ENCODE peak calls at places on chromosomes 5 and 9, in nine cellular contexts. K, Y, I, E, D, W, F, L and C are unnamed samples. For H3K4me1, the result is how much of the 10 kb centered on the place peaks cover.

GRCh38 chr5:42250-42649 is 49.7 kb upstream of the PLEKHG4B start:
- DNase-seq in F (no peak), K (no peak), W (no peak), I (no peak), E (no peak), D (no peak), L (peak), Y (no peak), C (no peak)

GRCh38 chr5:158414780-158415179 is 555.8 kb upstream of the CLINT1 start:
- DNase-seq in I (no peak), E (no peak), K (no peak), Y (no peak), W (no peak), L (no peak), F (no peak), D (no peak), C (no peak)

GRCh38 chr9:90970603-90971002 is 169.0 kb downstream of the SYK start:
- DNase-seq in Y (no peak), I (no peak), K (no peak), L (no peak), D (no peak), E (no peak), W (no peak), F (no peak), C (no peak)

GRCh38 chr9:98192503-98193335 is at the start of gene CORO2A:
- DNase-seq in K (peak), D (peak), Y (peak), E (peak), F (no peak), W (peak), I (no peak), L (peak), C (peak)

GRCh38 chr9:23783509-23783908 is 42.5 kb downstream of the ELAVL2 start:
- DNase-seq in L (no peak), K (no peak), Y (no peak), D (no peak), E (no peak), F (no peak), I (no peak), W (peak), C (no peak)

GRCh38 chr5:115460476-115460875 is 84.1 kb downstream of the FEM1C start:
- DNase-seq in W (no peak), I (no peak), F (peak), K (no peak), E (no peak), L (no peak), D (peak), Y (peak), C (no peak)

GRCh38 chr9:133509179-133510083 is 15.3 kb downstream of the MYMK start:
- DNase-seq in F (no peak), E (peak), K (no peak), W (peak), I (no peak), L (peak), D (peak), Y (no peak), C (peak)

GRCh38 chr5:10130881-10131280 is 118.8 kb downstream of the ATPSCKMT start:
- DNase-seq in F (no peak), W (no peak), I (no peak), Y (no peak), L (no peak), E (no peak), K (no peak), D (no peak), C (no peak)

GRCh38 chr9:121698627-121699270 is 47.3 kb downstream of the DAB2IP start:
- DNase-seq in F (no peak), E (no peak), K (no peak), I (no peak), L (peak), D (no peak), W (peak), Y (no peak), C (no peak)

GRCh38 chr9:27184556-27185351 is 75.7 kb downstream of the TEK start:
- DNase-seq in D (peak), L (no peak), W (no peak), Y (no peak), F (no peak), K (no peak), I (peak), E (no peak), C (peak)

GRCh38 chr5:52119768-52120167 is 667.9 kb upstream of the ITGA1 start:
- DNase-seq in I (no peak), W (no peak), D (no peak), L (peak), K (no peak), F (no peak), E (no peak), Y (no peak), C (no peak)

GRCh38 chr9:77750981-77751340 is 102.8 kb upstream of the GNA14 start:
- DNase-seq in Y (no peak), F (no peak), W (peak), K (no peak), I (no peak), E (no peak), D (no peak), L (no peak), C (no peak)

GRCh38 chr5:23064710-23065109 is 211.6 kb upstream of the CDH12 start:
- DNase-seq in K (no peak), Y (no peak), E (no peak), L (no peak), W (no peak), F (no peak), I (no peak), D (no peak), C (no peak)

GRCh38 chr5:129962506-129962905 is 58.2 kb downstream of the CHSY3 start:
- DNase-seq in I (no peak), W (no peak), D (no peak), F (no peak), Y (no peak), K (no peak), E (no peak), L (no peak), C (no peak)

GRCh38 chr9:118303216-118303615 is 599.0 kb downstream of the TLR4 start:
- DNase-seq in K (no peak), I (no peak), W (no peak), F (no peak), E (no peak), D (no peak), L (no peak), Y (no peak), C (no peak)

GRCh38 chr5:115627295-115627825 is 1.5 kb upstream of the TMED7 start:
- DNase-seq in I (no peak), F (no peak), D (no peak), K (no peak), L (no peak), Y (no peak), W (no peak), E (no peak), C (no peak)

GRCh38 chr9:130666393-130667116 is 2.2 kb downstream of the PRDM12 start:
- DNase-seq in E (no peak), F (no peak), D (no peak), L (peak), Y (no peak), W (peak), I (no peak), K (no peak), C (peak)

GRCh38 chr9:2159521-2160417 is 144.6 kb downstream of the SMARCA2 start:
- DNase-seq in L (peak), Y (no peak), I (no peak), K (no peak), W (no peak), D (no peak), E (no peak), F (no peak), C (no peak)

GRCh38 chr9:100098241-100098886 is 436 bp downstream of the ERP44 start:
- DNase-seq in W (peak), E (peak), D (peak), I (no peak), F (no peak), L (peak), Y (peak), K (peak), C (no peak)

GRCh38 chr5:167587768-167588167 is 703.7 kb upstream of the WWC1 start:
- DNase-seq in F (no peak), K (peak), I (no peak), Y (peak), W (peak), D (no peak), E (no peak), L (peak), C (no peak)

GRCh38 chr5:136892026-136892425 is 526.7 kb upstream of the TRPC7 start:
- DNase-seq in F (no peak), D (no peak), L (peak), W (no peak), I (no peak), E (no peak), Y (no peak), K (no peak), C (no peak)

GRCh38 chr9:96245399-96245798 is 56.6 kb downstream of the HSD17B3 start:
- DNase-seq in I (no peak), F (no peak), E (no peak), W (no peak), L (peak), K (no peak), D (no peak), Y (no peak), C (no peak)

GRCh38 chr9:135244751-135245221 is 157.3 kb downstream of the OLFM1 start:
- DNase-seq in D (peak), L (no peak), Y (no peak), F (no peak), W (no peak), I (no peak), E (no peak), K (no peak), C (no peak)

GRCh38 chr5:14178671-14179211 is 35.6 kb downstream of the TRIO start:
- DNase-seq in L (peak), D (no peak), E (no peak), I (no peak), Y (no peak), K (no peak), W (no peak), F (no peak), C (no peak)

GRCh38 chr9:131840220-131840619 is 100.3 kb upstream of the RAPGEF1 start:
- DNase-seq in F (no peak), Y (no peak), W (no peak), E (no peak), K (no peak), L (peak), I (no peak), D (no peak), C (no peak)

GRCh38 chr5:69295088-69295754 is 37.4 kb downstream of the CCDC125 start:
- DNase-seq in E (no peak), L (peak), W (peak), K (no peak), F (no peak), I (no peak), Y (no peak), D (no peak), C (no peak)

GRCh38 chr5:109907751-109908150 is 218.0 kb downstream of the MAN2A1 start:
- DNase-seq in L (no peak), K (no peak), D (no peak), W (no peak), I (no peak), E (no peak), Y (no peak), F (no peak), C (no peak)

GRCh38 chr5:6362846-6363245 is 15.5 kb downstream of the MED10 start:
- DNase-seq in L (no peak), F (no peak), W (no peak), D (peak), K (no peak), Y (no peak), I (no peak), E (no peak), C (no peak)

GRCh38 chr9:98964911-98965336 is 21.2 kb downstream of the COL15A1 start:
- DNase-seq in W (no peak), F (no peak), I (no peak), D (no peak), Y (no peak), L (no peak), K (no peak), E (no peak), C (no peak)

GRCh38 chr5:157592594-157592993 is 17.0 kb upstream of the ADAM19 start:
- DNase-seq in L (no peak), Y (no peak), W (no peak), F (no peak), D (no peak), K (no peak), E (no peak), I (no peak), C (no peak)

GRCh38 chr5:134905246-134905996 is 490 bp downstream of the PCBD2 start:
- DNase-seq in E (peak), I (no peak), D (peak), Y (peak), K (peak), L (peak), W (peak), F (peak), C (peak)

GRCh38 chr5:157596449-157596848 is 20.9 kb upstream of the ADAM19 start:
- DNase-seq in I (no peak), Y (no peak), K (no peak), L (no peak), F (no peak), D (no peak), E (peak), W (no peak), C (no peak)

GRCh38 chr5:157107508-157107907 is 1.3 kb downstream of the HAVCR2 start:
- DNase-seq in E (no peak), D (no peak), Y (no peak), K (no peak), I (no peak), F (no peak), L (no peak), W (no peak), C (no peak)

GRCh38 chr5:142680605-142681259 is 5.2 kb downstream of the FGF1 start:
- DNase-seq in K (peak), D (peak), F (peak), W (no peak), E (peak), I (no peak), L (no peak), Y (peak), C (no peak)

GRCh38 chr9:98787766-98788335 is 8.5 kb downstream of the ANKS6 start:
- DNase-seq in K (no peak), L (no peak), D (no peak), W (no peak), Y (no peak), F (no peak), E (no peak), I (peak), C (no peak)

GRCh38 chr5:150000990-150001659 is 586 bp downstream of the HMGXB3 start:
- DNase-seq in Y (no peak), D (peak), K (no peak), W (peak), L (peak), F (no peak), I (no peak), E (peak), C (peak)

GRCh38 chr5:14204011-14204670 is 61.0 kb downstream of the TRIO start:
- DNase-seq in D (no peak), I (no peak), Y (no peak), L (no peak), E (no peak), K (no peak), F (no peak), W (no peak), C (no peak)

GRCh38 chr5:58407042-58407709 is 52.7 kb downstream of the PLK2 start:
- DNase-seq in F (peak), L (peak), Y (no peak), K (no peak), D (no peak), W (no peak), I (no peak), E (no peak), C (no peak)

GRCh38 chr5:144487761-144488160 is 317.1 kb downstream of the KCTD16 start:
- DNase-seq in W (no peak), L (peak), K (no peak), F (no peak), E (no peak), D (no peak), Y (no peak), I (no peak), C (no peak)

GRCh38 chr5:5179079-5179478 is 38.9 kb downstream of the ADAMTS16 start:
- DNase-seq in Y (no peak), I (peak), D (no peak), E (no peak), K (no peak), L (peak), F (no peak), W (no peak), C (no peak)

GRCh38 chr5:179818746-179819295 is 1.9 kb upstream of the SQSTM1 start:
- DNase-seq in K (peak), I (peak), W (peak), D (peak), E (peak), F (peak), L (peak), Y (peak), C (peak)
- TF ChIP-seq POLR2AphosphoS5 in K (peak), I (peak), W (no peak), D (peak), E (peak), F (peak), L (peak), Y (peak), C (peak)

DNA sequence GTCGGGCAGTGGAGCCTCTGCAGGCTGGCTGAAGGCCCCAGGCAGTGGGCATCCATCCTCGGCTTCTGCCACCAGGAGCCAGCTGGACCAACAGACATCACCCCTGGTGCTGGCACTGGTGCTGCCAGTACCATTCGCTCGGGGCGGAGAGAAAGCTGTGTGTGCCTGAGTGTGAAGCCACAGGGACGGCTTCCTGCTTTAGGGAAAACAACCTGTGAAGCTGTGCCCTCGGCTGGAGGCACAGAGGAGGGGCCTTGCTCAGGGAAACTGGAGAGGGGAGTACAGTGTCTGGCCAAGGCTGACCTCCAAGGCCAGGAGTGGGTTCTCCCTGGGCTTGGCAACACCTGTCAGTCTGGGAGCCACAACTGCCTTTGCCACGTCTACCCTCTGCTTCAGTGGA is 38.3 kb downstream of the NEK6 start:
- DNase-seq in E (no peak), W (peak), D (no peak), Y (no peak), L (no peak), I (no peak), K (no peak), F (no peak), C (no peak)
- H3K4me1 ChIP-seq in E (under half), W (under half), D (half or more), Y (half or more), L (under half), I (half or more), K (half or more), F (half or more), C (half or more)

GRCh38 chr5:141003791-141004601 is 37.7 kb downstream of the PCDHAC2 start:
- DNase-seq in W (peak), I (no peak), Y (peak), L (peak), F (peak), K (no peak), E (no peak), D (peak), C (peak)

GRCh38 chr5:141001854-141002666 is 35.8 kb downstream of the PCDHAC2 start:
- DNase-seq in F (no peak), E (peak), Y (peak), I (no peak), K (no peak), L (peak), W (peak), D (peak), C (peak)

GRCh38 chr5:141002667-141002965 is 36.3 kb downstream of the PCDHAC2 start:
- DNase-seq in D (no peak), W (no peak), Y (no peak), F (no peak), K (no peak), I (no peak), L (no peak), E (no peak), C (no peak)

GRCh38 chr5:141001466-141001853 is 35.2 kb downstream of the PCDHAC2 start:
- DNase-seq in W (peak), K (no peak), L (peak), F (no peak), I (no peak), Y (peak), D (no peak), E (no peak), C (peak)

GRCh38 chr5:141003026-141003425 is 36.8 kb downstream of the PCDHAC2 start:
- DNase-seq in Y (no peak), D (no peak), K (no peak), F (no peak), I (no peak), L (no peak), W (no peak), E (no peak), C (no peak)
- H3K27ac ChIP-seq in Y (peak), D (no peak), K (no peak), F (peak), I (no peak), L (peak), W (peak), E (no peak), C (no peak)

GRCh38 chr9:136542246-136543041 is 3.4 kb downstream of the NOTCH1 start:
- DNase-seq in F (no peak), I (no peak), Y (no peak), W (no peak), E (no peak), D (no peak), L (no peak), K (no peak), C (no peak)

GRCh38 chr9:136541709-136542108 is 4.1 kb downstream of the NOTCH1 start:
- DNase-seq in W (no peak), D (no peak), I (no peak), E (no peak), L (no peak), K (no peak), Y (no peak), F (no peak), C (no peak)

GRCh38 chr9:136539427-136540412 is 6.1 kb downstream of the NOTCH1 start:
- DNase-seq in Y (peak), D (peak), K (no peak), L (peak), E (peak), F (no peak), W (no peak), I (peak), C (peak)

GRCh38 chr9:136543280-136543679 is 2.6 kb downstream of the NOTCH1 start:
- DNase-seq in E (no peak), W (no peak), D (no peak), I (no peak), K (no peak), L (no peak), Y (no peak), F (no peak), C (peak)

DNA sequence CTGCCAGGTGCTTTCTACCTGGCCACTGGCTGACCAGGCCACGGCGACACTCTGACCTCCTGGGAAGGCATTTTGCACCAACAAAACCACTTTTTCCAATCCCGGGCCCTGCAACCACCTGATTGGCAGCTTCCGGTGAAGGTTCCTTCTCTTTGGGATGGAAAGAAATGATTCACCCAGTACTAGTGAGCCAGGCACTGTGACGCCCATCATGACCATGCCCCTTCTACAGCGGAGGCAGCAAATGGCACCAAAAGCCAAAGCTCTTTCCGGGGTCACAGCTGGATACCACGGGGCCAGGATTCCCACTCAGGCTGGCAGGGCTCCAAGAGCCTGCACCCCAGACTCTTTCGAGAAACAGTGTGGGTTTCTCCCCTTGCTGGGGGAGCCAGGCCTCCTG is 4.7 kb downstream of the NOTCH1 start:
- DNase-seq in E (no peak), Y (no peak), F (no peak), K (no peak), I (no peak), D (no peak), L (no peak), W (no peak), C (no peak)
- TF ChIP-seq POLR2AphosphoS5 in E (no peak), Y (no peak), F (no peak), K (no peak), I (no peak), D (no peak), L (no peak), W (no peak), C (no peak)

DNA sequence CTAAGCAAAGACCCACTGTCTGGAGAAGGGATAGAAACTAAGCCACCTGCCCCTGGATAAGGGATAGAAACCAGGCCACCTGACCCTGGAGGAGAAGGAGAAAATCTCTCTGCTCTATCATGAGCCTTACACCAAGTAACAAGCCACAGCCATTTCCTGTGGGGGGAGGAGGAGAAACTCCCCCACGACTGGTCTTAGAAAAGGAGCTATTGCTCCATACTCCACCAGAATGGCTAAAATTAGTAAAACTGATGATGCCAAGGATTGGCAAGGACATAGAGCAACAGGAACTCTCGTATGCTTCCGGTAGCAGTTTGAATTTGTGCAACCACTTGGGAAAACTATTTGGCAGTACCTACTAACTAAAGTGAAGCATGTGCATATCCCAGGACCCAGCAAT is 70.8 kb downstream of the ACTL7B start:
- DNase-seq in F (no peak), D (no peak), Y (no peak), K (no peak), I (no peak), W (no peak), L (no peak), E (no peak), C (no peak)
- H3K4me1 ChIP-seq in F (under half), D (under half), Y (under half), K (under half), I (under half), W (under half), L (under half), E (under half), C (under half)